ENCODE peak calls at places on chromosomes 12 and 14, in five cellular contexts. P is tibial artery, U is B cell, M is cardiac fibroblast, A is psoas muscle. R is an unnamed sample.

GRCh38 chr12:92162079-92162478 is 16.4 kb upstream of the BTG1 start:
- DNase-seq in A (no peak), P (no peak), M (no peak), U (no peak), R (no peak)

GRCh38 chr12:21773263-21773741 is 1.2 kb downstream of the KCNJ8 start:
- DNase-seq in U (no peak), M (peak), P (peak), A (peak), R (no peak)

GRCh38 chr12:8665729-8666128 is 3.1 kb upstream of the MFAP5 start:
- DNase-seq in A (no peak), P (no peak), U (no peak), M (no peak), R (no peak)

GRCh38 chr14:21486640-21487087 is 9.7 kb downstream of the TOX4 start:
- DNase-seq in P (no peak), A (no peak), M (peak), U (no peak), R (no peak)

GRCh38 chr12:55815473-55815872 is 2.1 kb downstream of the SARNP start:
- DNase-seq in M (no peak), P (no peak), U (no peak), A (no peak), R (no peak)

GRCh38 chr12:82866946-82867345 is 180.2 kb downstream of the TMTC2 start:
- DNase-seq in P (no peak), M (no peak), U (no peak), A (no peak), R (no peak)

GRCh38 chr12:69007166-69007857 is 74.3 kb upstream of the CPM start:
- DNase-seq in U (no peak), M (peak), P (no peak), A (no peak), R (no peak)

GRCh38 chr12:10243803-10244520 is 31.3 kb downstream of the GABARAPL1 start:
- DNase-seq in U (peak), P (no peak), M (no peak), A (no peak), R (peak)

GRCh38 chr12:45473636-45474035 is 255.9 kb upstream of the ARID2 start:
- DNase-seq in A (no peak), M (no peak), P (no peak), U (no peak), R (no peak)

GRCh38 chr12:107122452-107122958 is 29.2 kb upstream of the CRY1 start:
- DNase-seq in U (no peak), M (no peak), A (no peak), P (no peak), R (no peak)
- TF ChIP-seq CTCF in U (no peak), M (no peak), A (no peak), P (no peak), R (no peak)

GRCh38 chr12:43281563-43281962 is 270.4 kb downstream of the ADAMTS20 start:
- DNase-seq in U (no peak), M (no peak), A (no peak), P (no peak), R (no peak)

GRCh38 chr12:43283206-43283605 is 268.8 kb downstream of the ADAMTS20 start:
- DNase-seq in M (no peak), A (no peak), P (no peak), U (no peak), R (no peak)

GRCh38 chr12:43282106-43282505 is 269.9 kb downstream of the ADAMTS20 start:
- DNase-seq in M (peak), U (no peak), P (no peak), A (no peak), R (no peak)

GRCh38 chr12:43277630-43278267 is 274.3 kb downstream of the ADAMTS20 start:
- DNase-seq in M (peak), P (no peak), A (no peak), U (no peak), R (no peak)

DNA sequence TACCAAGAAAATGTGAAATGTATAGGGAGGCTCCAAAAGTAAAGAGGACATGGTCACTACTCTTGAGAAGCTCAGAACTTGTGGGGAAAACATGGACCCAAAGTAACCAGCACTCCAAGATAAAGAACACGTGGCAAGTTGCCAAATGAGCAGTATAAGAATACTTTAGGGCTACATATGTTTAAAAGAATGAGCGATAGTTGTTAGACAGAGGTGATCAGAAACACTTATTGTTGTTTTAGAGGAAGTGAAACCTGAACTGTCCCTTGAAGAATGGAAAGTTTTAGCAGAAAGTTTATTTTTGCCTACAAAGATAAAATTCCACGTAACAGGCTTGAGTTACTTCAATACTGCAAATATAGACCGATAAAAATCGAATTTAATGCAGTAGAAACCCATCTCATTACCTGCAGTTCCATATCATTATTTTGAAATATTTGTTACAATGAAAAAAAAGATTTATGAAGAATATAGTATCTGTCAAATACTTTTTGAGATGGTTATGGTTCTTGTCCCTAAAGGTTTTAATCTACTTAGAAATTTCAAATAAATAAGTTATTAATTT is 273.7 kb downstream of the ADAMTS20 start:
- DNase-seq in M (no peak), A (no peak), U (no peak), P (no peak), R (peak)
- TF ChIP-seq CTCF in M (no peak), A (no peak), U (no peak), P (no peak), R (no peak)

GRCh38 chr12:5973461-5974115 is 28.5 kb upstream of the ANO2 start:
- DNase-seq in M (no peak), A (no peak), U (no peak), P (no peak), R (no peak)

GRCh38 chr12:5971194-5971850 is 26.3 kb upstream of the ANO2 start:
- DNase-seq in A (no peak), M (no peak), U (no peak), P (no peak), R (no peak)

GRCh38 chr12:5967645-5968415 is 22.8 kb upstream of the ANO2 start:
- DNase-seq in P (no peak), U (no peak), M (no peak), A (no peak), R (no peak)

GRCh38 chr12:5969156-5969973 is 24.3 kb upstream of the ANO2 start:
- DNase-seq in U (no peak), M (no peak), P (no peak), A (no peak), R (no peak)

GRCh38 chr12:5969974-5970690 is 25.1 kb upstream of the ANO2 start:
- DNase-seq in M (no peak), P (no peak), U (no peak), A (no peak), R (no peak)
- TF ChIP-seq CTCF in M (no peak), P (no peak), U (no peak), A (no peak), R (no peak)

DNA sequence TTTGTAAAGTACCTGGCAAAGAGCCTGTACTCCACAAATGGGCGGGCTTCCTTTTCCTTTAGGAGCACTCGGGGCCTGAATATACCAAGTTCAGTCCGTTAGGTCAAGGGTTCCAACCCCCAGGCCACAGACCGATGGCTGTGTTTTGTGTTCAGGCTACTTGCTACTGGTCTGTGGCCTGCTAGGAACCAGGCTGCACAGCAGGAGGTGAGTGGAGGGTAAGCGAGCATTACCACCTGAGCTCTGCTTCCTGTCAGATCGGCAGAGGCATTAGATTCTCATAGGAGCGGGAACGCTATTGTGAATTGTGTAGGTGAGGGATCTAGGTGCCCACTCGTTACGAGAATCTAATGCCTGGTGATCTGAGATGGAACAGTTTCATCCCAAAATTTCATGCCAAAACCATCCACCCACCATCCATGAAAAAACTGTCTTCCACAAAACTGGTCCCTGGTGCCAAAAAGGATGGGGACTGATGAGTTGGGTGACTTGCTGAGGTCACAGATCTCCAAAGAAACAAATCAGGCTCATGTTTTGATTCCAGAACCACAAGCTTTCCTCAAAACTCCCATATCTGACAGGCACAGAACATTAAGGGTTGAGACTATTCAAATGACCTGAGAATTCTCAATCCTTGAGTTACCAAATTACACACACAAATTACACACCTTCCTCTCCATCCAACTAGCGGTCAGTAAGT is 4.2 kb downstream of the CSRP2 start:
- DNase-seq in A (no peak), M (no peak), U (no peak), P (no peak), R (no peak)
- TF ChIP-seq CTCF in A (no peak), M (no peak), U (no peak), P (no peak), R (no peak)

GRCh38 chr12:3035815-3036702 is 41.1 kb upstream of the TSPAN9 start:
- DNase-seq in M (peak), P (no peak), A (no peak), U (no peak), R (no peak)
- TF ChIP-seq CTCF in M (peak), P (no peak), A (no peak), U (no peak), R (peak)

GRCh38 chr12:111505601-111506036 is 93.5 kb downstream of the ATXN2 start:
- DNase-seq in U (no peak), A (no peak), P (no peak), M (no peak), R (no peak)
- TF ChIP-seq CTCF in U (no peak), A (no peak), P (no peak), M (no peak), R (no peak)

DNA sequence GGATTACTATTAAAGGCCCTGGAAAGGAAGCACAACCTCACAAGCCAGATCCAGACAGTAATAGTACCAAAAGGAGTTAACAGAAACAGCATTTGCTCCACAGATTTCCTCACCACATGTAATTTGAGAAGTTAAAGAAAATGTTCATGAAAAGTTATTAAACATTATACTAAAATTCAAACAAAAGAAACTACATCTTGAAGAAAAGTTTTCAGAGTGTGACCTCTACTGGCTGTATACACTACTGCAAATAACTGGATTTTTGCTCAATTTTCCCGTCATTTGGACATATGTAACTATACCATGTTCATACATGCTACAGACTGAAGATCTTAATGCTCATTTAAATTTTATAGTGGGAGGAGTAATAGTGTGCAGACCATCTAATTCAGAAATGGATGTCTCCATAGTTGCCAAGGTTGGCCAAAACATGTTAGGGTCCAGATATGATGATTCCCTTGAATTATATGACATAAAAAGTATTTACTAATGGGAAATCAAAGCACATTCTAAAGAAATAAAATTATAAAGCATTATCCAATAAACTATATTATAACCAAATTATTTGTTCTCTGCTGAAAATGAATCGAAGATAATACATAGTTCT is 5.6 kb downstream of the KRR1 start:
- DNase-seq in A (no peak), M (peak), U (no peak), P (no peak), R (no peak)
- TF ChIP-seq CTCF in A (peak), M (peak), U (peak), P (peak), R (peak)

GRCh38 chr14:106378191-106378590 is 851.8 kb downstream of the TMEM121 start:
- DNase-seq in P (no peak), A (no peak), U (no peak), M (no peak), R (no peak)
- TF ChIP-seq CTCF in P (no peak), A (no peak), U (peak), M (no peak), R (peak)

GRCh38 chr12:6960291-6961277 is 9.4 kb downstream of the PTPN6 start:
- DNase-seq in P (no peak), A (peak), U (peak), M (peak), R (peak)
- TF ChIP-seq CTCF in P (no peak), A (no peak), U (peak), M (no peak), R (peak)

GRCh38 chr14:58014778-58015177 is 137.2 kb downstream of the ARMH4 start:
- DNase-seq in P (no peak), U (no peak), A (no peak), M (no peak), R (no peak)
- TF ChIP-seq CTCF in P (no peak), U (no peak), A (no peak), M (no peak), R (no peak)

R was measured in GM13977.